ENCODE peak calls at places on chromosomes 11 and 22, in seven cellular contexts. C is IMR-90; P is CD4-positive, alpha-beta T cell; G is H9; F is astrocyte of the spinal cord; V is fibroblast of the aortic adventitia; Z is heart left ventricle. O is an unnamed sample.

GRCh38 chr22:30047364-30047738 is 32.9 kb upstream of the HORMAD2 start:
- DNase-seq in Z (no peak), V (peak; percentile 28), P (peak; percentile 14), F (no peak), G (peak; percentile 38), C (peak; percentile 25), O (peak; percentile 72)

GRCh38 chr11:13010737-13011342 is 1.7 kb downstream of the RASSF10 start:
- DNase-seq in C (no peak), P (no peak), Z (no peak), F (no peak), V (no peak), G (peak; percentile 65), O (peak; percentile 51)

GRCh38 chr11:820655-821512 is 2.2 kb downstream of the PNPLA2 start:
- DNase-seq in V (peak; percentile 63), C (peak; percentile 56), G (no peak), Z (peak; percentile 83), F (no peak), P (no peak), O (no peak)

GRCh38 chr22:27149886-27150529 is 492.6 kb downstream of the MIAT start:
- DNase-seq in G (no peak), F (no peak), V (peak; percentile 41), C (peak; percentile 37), P (no peak), Z (no peak), O (no peak)

GRCh38 chr11:36164522-36165250 is 124.5 kb downstream of the COMMD9 start:
- DNase-seq in P (no peak), F (no peak), Z (no peak), C (peak; percentile 52), V (no peak), G (no peak), O (no peak)

GRCh38 chr22:24489011-24489410 is 6.1 kb upstream of the UPB1 start:
- DNase-seq in P (no peak), V (no peak), C (no peak), Z (no peak), F (no peak), G (no peak), O (no peak)

GRCh38 chr22:39536711-39537110 is 4.2 kb upstream of the RPS19BP1 start:
- DNase-seq in F (no peak), C (no peak), Z (no peak), V (no peak), G (no peak), P (no peak), O (no peak)

GRCh38 chr22:45211435-45211834 is 29.3 kb downstream of the KIAA0930 start:
- DNase-seq in C (no peak), V (no peak), P (no peak), F (no peak), G (no peak), Z (no peak), O (no peak)

GRCh38 chr11:128956401-128957203 is 13.9 kb upstream of the TP53AIP1 start:
- DNase-seq in G (no peak), V (peak; percentile 83), P (no peak), F (peak; percentile 73), C (peak; percentile 78), Z (peak; percentile 38), O (peak; percentile 91)

GRCh38 chr11:101717621-101718020 is 133.8 kb upstream of the TRPC6 start:
- DNase-seq in Z (no peak), F (no peak), G (no peak), P (no peak), V (no peak), C (peak; percentile 11), O (no peak)

GRCh38 chr22:44682556-44683168 is 19.3 kb upstream of the PRR5 start:
- DNase-seq in C (no peak), G (no peak), Z (no peak), V (no peak), F (no peak), P (no peak), O (no peak)

GRCh38 chr11:71927813-71928738 is at the start of gene XNDC1N:
- DNase-seq in P (no peak), F (no peak), V (peak; percentile 90), Z (peak; percentile 81), C (peak; percentile 90), G (peak; percentile 80), O (peak; percentile 92)

GRCh38 chr11:26335903-26336302 is 4.0 kb downstream of the ANO3 start:
- DNase-seq in F (peak; percentile 18), G (no peak), P (no peak), V (peak; percentile 54), C (no peak), Z (no peak), O (no peak)

GRCh38 chr11:26330255-26330654 is 1.7 kb upstream of the ANO3 start:
- DNase-seq in Z (no peak), P (no peak), F (no peak), G (no peak), C (no peak), V (no peak), O (no peak)

GRCh38 chr11:26332572-26332915 is 614 bp downstream of the ANO3 start:
- DNase-seq in G (no peak), P (no peak), C (no peak), V (peak; percentile 80), Z (no peak), F (no peak), O (no peak)

GRCh38 chr11:26333906-26334305 is 2.0 kb downstream of the ANO3 start:
- DNase-seq in Z (no peak), V (peak; percentile 73), P (no peak), F (no peak), C (no peak), G (no peak), O (no peak)

GRCh38 chr11:26331911-26332571 is at the start of gene ANO3:
- DNase-seq in V (peak; percentile 83), P (no peak), G (peak; percentile 97), C (peak; percentile 73), Z (peak; percentile 25), F (peak; percentile 91), O (peak; percentile 97)
- TF ChIP-seq CTCF in V (peak; percentile 87), P (no peak), G (peak; percentile 78), C (peak; percentile 47), Z (no peak), F (peak; percentile 85), O (peak; percentile 77)

GRCh38 chr11:96237759-96238158 is 105.2 kb downstream of the MAML2 start:
- DNase-seq in Z (no peak), P (no peak), F (no peak), G (no peak), V (no peak), C (no peak), O (no peak)

GRCh38 chr11:96238563-96239166 is 104.3 kb downstream of the MAML2 start:
- DNase-seq in C (peak; percentile 72), F (no peak), P (no peak), G (no peak), Z (no peak), V (no peak), O (no peak)

GRCh38 chr11:96242971-96243647 is 99.9 kb downstream of the MAML2 start:
- DNase-seq in Z (peak; percentile 92), C (peak; percentile 98), P (peak; percentile 51), F (peak; percentile 99), V (peak; percentile 97), G (peak; percentile 94), O (peak; percentile 95)

GRCh38 chr11:96242191-96242845 is 100.7 kb downstream of the MAML2 start:
- DNase-seq in F (no peak), G (no peak), C (no peak), V (peak; percentile 62), P (no peak), Z (no peak), O (no peak)

DNA sequence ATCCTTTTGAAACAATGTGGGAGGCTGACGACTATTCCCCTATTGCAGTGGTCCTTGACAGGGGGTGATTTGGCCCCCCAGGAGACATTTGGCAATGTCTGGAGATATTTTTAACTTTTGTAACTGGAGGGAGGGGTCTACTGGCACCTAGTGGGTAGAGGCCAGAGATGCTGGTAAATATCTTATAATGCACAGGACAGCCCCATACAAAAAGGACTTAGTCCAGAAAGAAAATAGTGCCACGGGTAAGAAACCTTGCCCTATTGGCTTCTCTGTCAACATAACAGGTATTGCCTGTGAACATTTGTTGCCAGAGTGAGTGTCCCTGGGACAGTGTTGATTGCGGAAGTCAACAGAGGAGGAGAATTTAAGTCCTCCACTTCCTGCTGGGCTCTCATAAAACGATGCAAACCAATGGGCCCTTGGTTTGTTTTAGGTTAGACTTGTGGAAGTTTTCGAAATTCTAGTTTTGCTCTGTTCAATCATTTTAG is 101.6 kb downstream of the MAML2 start:
- DNase-seq in P (no peak), V (no peak), G (no peak), F (no peak), Z (no peak), C (no peak), O (peak; percentile 41)
- TF ChIP-seq CTCF in P (no peak), V (peak; percentile 2), G (peak; percentile 50), F (no peak), Z (no peak), C (peak; percentile 20), O (peak; percentile 45)

DNA sequence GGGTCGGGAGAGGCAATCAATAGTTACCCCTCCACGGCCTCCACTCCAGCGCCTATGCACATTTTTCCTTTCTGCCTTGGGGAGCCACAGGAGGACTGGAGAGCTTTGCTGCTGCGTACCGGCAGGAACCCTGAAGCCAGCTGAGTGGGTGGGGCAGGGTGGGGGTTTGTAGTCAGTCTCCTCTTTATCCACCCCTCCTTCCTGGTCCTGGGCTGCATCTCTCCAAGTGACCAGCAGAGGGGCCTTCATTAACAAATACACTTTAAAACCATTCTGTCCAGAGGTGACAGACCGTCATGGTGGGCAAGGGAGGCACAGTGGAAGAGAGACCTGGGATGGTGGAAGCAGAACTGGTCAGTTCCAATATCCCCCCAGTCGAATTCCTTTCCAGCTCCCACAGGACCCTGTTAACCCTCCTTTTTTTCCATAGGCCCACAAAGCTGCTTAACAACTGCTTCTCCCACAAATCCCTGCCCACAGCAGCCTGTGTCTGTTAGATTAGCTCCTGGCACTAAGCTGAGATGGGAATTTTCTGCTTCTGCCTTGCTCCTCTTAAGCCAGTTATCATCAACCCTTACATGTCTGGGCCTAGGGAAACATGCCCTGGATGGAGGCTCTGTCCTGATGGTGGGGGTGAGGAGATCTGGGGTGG is 3.9 kb upstream of the ABCG4 start:
- DNase-seq in C (peak; percentile 68), Z (peak; percentile 44), V (peak; percentile 67), G (peak; percentile 90), F (peak; percentile 66), P (no peak), O (peak; percentile 94)
- TF ChIP-seq CTCF in C (peak; percentile 62), Z (peak; percentile 64), V (peak; percentile 78), G (peak; percentile 77), F (peak; percentile 69), P (peak; percentile 30), O (peak; percentile 46)

GRCh38 chr11:11672764-11673163 is 51.0 kb upstream of the GALNT18 start:
- DNase-seq in Z (no peak), G (no peak), F (no peak), C (no peak), P (no peak), V (no peak), O (no peak)
- TF ChIP-seq CTCF in Z (no peak), G (no peak), F (no peak), C (no peak), P (no peak), V (no peak), O (no peak)

O was measured in GM23338.